ENCODE peak calls at places on chromosomes 3 and 15, in six cellular contexts. V is fibroblast of lung, J is heart right ventricle, H is OCI-LY7, A is aorta, Q is cardiac muscle cell. N is an unnamed sample.
A peak's percentile ranks its signal among the peaks of the same experiment; 100 is the strongest.

GRCh38 chr3:195259146-195259563 is 11.8 kb downstream of the XXYLT1 start:
- DNase-seq in V (peak; percentile 60), J (no peak), H (no peak), A (no peak), Q (peak; percentile 68), N (no peak)

GRCh38 chr15:74901612-74902063 is 5.0 kb downstream of the FAM219B start:
- DNase-seq in V (peak; percentile 67), J (no peak), H (peak; percentile 72), A (no peak), Q (peak; percentile 70), N (peak; percentile 71)

GRCh38 chr3:64188810-64189560 is 36.3 kb downstream of the PRICKLE2 start:
- DNase-seq in V (peak; percentile 90), J (no peak), H (no peak), A (no peak), Q (peak; percentile 90), N (no peak)

GRCh38 chr3:134232146-134232545 is 18.5 kb downstream of the RYK start:
- DNase-seq in V (peak; percentile 31), J (no peak), H (no peak), A (no peak), Q (peak; percentile 37), N (no peak)

GRCh38 chr3:89300519-89300918 is 193.1 kb downstream of the EPHA3 start:
- DNase-seq in V (no peak), J (no peak), H (no peak), A (no peak), Q (no peak), N (no peak)

GRCh38 chr3:112847692-112848091 is 1.0 kb upstream of the CD200R1L start:
- DNase-seq in V (no peak), J (no peak), H (peak; percentile 43), A (no peak), Q (no peak), N (peak; percentile 40)

GRCh38 chr3:112799946-112800345 is 46.7 kb downstream of the CD200R1L start:
- DNase-seq in V (no peak), J (no peak), H (no peak), A (no peak), Q (no peak), N (no peak)

GRCh38 chr3:107855710-107856109 is 235.1 kb downstream of the CD47 start:
- DNase-seq in V (peak; percentile 10), J (no peak), H (peak; percentile 43), A (no peak), Q (peak; percentile 45), N (no peak)

GRCh38 chr3:50572801-50573371 is 3.6 kb downstream of the HEMK1 start:
- DNase-seq in V (no peak), J (no peak), H (no peak), A (no peak), Q (no peak), N (no peak)

GRCh38 chr15:98650871-98651481 is 2.6 kb downstream of the IGF1R start:
- DNase-seq in V (peak; percentile 51), J (no peak), H (no peak), A (no peak), Q (peak; percentile 40), N (peak; percentile 38)

GRCh38 chr3:115903843-115904242 is 280.5 kb downstream of the GAP43 start:
- DNase-seq in V (no peak), J (no peak), H (no peak), A (no peak), Q (no peak), N (no peak)

GRCh38 chr3:115251509-115251908 is 104.4 kb upstream of the ZBTB20 start:
- DNase-seq in V (no peak), J (no peak), H (no peak), A (no peak), Q (no peak), N (no peak)

GRCh38 chr3:108862865-108863798 is 40.5 kb downstream of the TRAT1 start:
- DNase-seq in V (peak; percentile 77), J (no peak), H (no peak), A (no peak), Q (peak; percentile 57), N (peak; percentile 20)

GRCh38 chr3:126836220-126836860 is 132.3 kb downstream of the CHCHD6 start:
- DNase-seq in V (no peak), J (no peak), H (no peak), A (no peak), Q (no peak), N (no peak)

GRCh38 chr3:79994397-79994796 is 226.6 kb upstream of the ROBO1 start:
- DNase-seq in V (no peak), J (no peak), H (no peak), A (no peak), Q (no peak), N (no peak)

GRCh38 chr3:194346621-194347020 is 4.5 kb downstream of the CPN2 start:
- DNase-seq in V (no peak), J (no peak), H (no peak), A (no peak), Q (no peak), N (no peak)

GRCh38 chr3:100706365-100706764 is 2.9 kb upstream of the TFG start:
- DNase-seq in V (no peak), J (no peak), H (no peak), A (no peak), Q (peak; percentile 16), N (no peak)

GRCh38 chr3:36993326-36994283 is at the start of gene MLH1:
- DNase-seq in V (peak; percentile 100), J (peak; percentile 95), H (peak; percentile 100), A (peak; percentile 97), Q (peak; percentile 100), N (peak; percentile 94)

GRCh38 chr3:46228259-46229222 is 13.7 kb upstream of the CCR3 start:
- DNase-seq in V (peak; percentile 79), J (no peak), H (no peak), A (no peak), Q (peak; percentile 30), N (no peak)

GRCh38 chr15:71549697-71550096 is 260.7 kb upstream of the NR2E3 start:
- DNase-seq in V (no peak), J (peak; percentile 63), H (no peak), A (no peak), Q (no peak), N (no peak)

GRCh38 chr3:16470590-16470989 is 42.9 kb downstream of the RFTN1 start:
- DNase-seq in V (no peak), J (no peak), H (no peak), A (no peak), Q (no peak), N (no peak)

GRCh38 chr3:193981534-193981933 is 154.4 kb upstream of the HES1 start:
- DNase-seq in V (no peak), J (no peak), H (no peak), A (no peak), Q (no peak), N (no peak)

GRCh38 chr15:90664650-90665287 is 52.4 kb upstream of the BLM start:
- DNase-seq in V (peak; percentile 62), J (peak; percentile 60), H (no peak), A (peak; percentile 78), Q (peak; percentile 61), N (no peak)

GRCh38 chr3:175007316-175007715 is 148.2 kb downstream of the NAALADL2 start:
- DNase-seq in V (no peak), J (no peak), H (no peak), A (no peak), Q (no peak), N (no peak)
- H3K27ac ChIP-seq in V (no peak overlapping the region), J (no peak overlapping the region), H (no peak overlapping the region), A (no peak overlapping the region), Q (no peak overlapping the region), N (no peak overlapping the region)

GRCh38 chr15:81302605-81303204 is 21.2 kb downstream of the STARD5 start:
- DNase-seq in V (no peak), J (no peak), H (peak; percentile 58), A (no peak), Q (no peak), N (no peak)
- H3K4me3 ChIP-seq in V (no peak overlapping the region), J (no peak overlapping the region), H (peak overlapping the region; percentile 92), A (no peak overlapping the region), Q (no peak overlapping the region), N (peak overlapping the region; percentile 87)

DNA sequence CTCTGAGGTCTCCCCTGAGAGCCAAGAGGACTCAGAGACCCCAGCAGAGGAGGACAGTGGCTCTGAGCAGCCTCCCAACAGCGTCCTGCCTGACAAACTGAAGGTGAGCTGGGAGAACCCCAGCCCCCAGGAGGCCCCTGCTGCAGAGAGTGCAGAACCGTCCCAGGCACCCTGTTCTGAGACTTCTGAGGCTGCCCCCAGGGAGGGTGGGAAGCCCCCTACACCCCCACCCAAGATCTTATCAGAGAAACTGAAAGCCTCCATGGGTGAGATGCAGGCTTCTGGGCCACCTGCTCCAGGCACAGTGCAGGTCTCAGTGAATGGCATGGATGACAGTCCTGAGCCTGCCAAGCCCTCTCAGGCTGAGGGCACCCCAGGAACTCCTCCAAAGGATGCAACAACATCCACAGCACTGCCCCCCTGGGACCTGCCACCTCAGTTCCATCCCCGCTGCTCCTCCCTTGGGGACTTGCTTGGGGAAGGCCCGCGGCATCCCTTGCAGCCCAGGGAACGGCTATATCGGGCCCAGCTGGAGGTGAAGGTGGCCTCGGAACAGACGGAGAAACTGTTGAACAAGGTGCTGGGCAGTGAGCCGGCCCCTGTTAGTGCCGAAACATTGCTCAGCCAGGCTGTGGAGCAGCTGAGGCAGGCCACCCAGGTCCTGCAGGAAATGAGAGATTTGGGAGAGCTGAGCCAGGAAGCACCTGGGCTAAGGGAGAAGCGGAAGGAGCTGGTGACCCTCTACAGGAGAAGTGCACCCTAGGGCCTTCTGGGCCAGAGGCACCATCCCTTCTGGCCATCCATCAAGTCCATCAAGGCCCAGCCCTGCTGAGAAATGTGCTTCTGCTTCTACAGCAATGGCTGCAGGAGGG is 23.6 kb downstream of the PLEKHO2 start:
- DNase-seq in V (no peak), J (no peak), H (no peak), A (peak; percentile 41), Q (no peak), N (no peak)
- H3K27ac ChIP-seq in V (peak overlapping the region; percentile 76), J (peak overlapping the region; percentile 44), H (no peak overlapping the region), A (no peak overlapping the region), Q (no peak overlapping the region), N (no peak overlapping the region)

GRCh38 chr3:184604039-184604955 is 42.7 kb downstream of the EPHB3 start:
- DNase-seq in V (no peak), J (no peak), H (no peak), A (no peak), Q (peak; percentile 24), N (no peak)

GRCh38 chr3:184602406-184603155 is 41.0 kb downstream of the EPHB3 start:
- DNase-seq in V (no peak), J (no peak), H (no peak), A (no peak), Q (peak; percentile 54), N (no peak)

GRCh38 chr3:184604956-184605290 is 43.3 kb downstream of the EPHB3 start:
- DNase-seq in V (no peak), J (no peak), H (no peak), A (no peak), Q (no peak), N (no peak)

GRCh38 chr3:184601576-184602405 is 40.2 kb downstream of the EPHB3 start:
- DNase-seq in V (no peak), J (no peak), H (no peak), A (no peak), Q (no peak), N (no peak)

GRCh38 chr3:184603156-184604030 is 41.8 kb downstream of the EPHB3 start:
- DNase-seq in V (no peak), J (no peak), H (no peak), A (no peak), Q (peak; percentile 27), N (no peak)
- H3K4me3 ChIP-seq in V (no peak overlapping the region), J (peak overlapping the region; percentile 47), H (no peak overlapping the region), A (no peak overlapping the region), Q (peak overlapping the region; percentile 22), N (no peak overlapping the region)

GRCh38 chr15:43920815-43921214 is 94.0 kb downstream of the WDR76 start:
- DNase-seq in V (peak; percentile 14), J (no peak), H (no peak), A (no peak), Q (no peak), N (no peak)
- H3K27ac ChIP-seq in V (no peak overlapping the region), J (no peak overlapping the region), H (no peak overlapping the region), A (no peak overlapping the region), Q (peak overlapping the region; percentile 49), N (no peak overlapping the region)

N was measured in CD4-positive, alpha-beta memory T cell.